ENCODE peak calls at places on chromosomes 3 and 15, in nine cellular contexts. One of them, this sample, is unnamed. For H3K4me1, the result is how much of the 10 kb centered on the place peaks cover.

GRCh38 chr3:12353796-12354505 is 65.1 kb downstream of the PPARG start:
- DNase-seq in effector memory CD4-positive, alpha-beta T cell: no peak
- DNase-seq in small intestine: peak
- DNase-seq in OCI-LY7: no peak
- DNase-seq in PC-9: no peak
- DNase-seq in lower lobe of right lung: no peak
- DNase-seq in esophagus squamous epithelium: no peak
- DNase-seq in uterus: no peak
- DNase-seq in CD4-positive, alpha-beta memory T cell: no peak
- DNase-seq in this sample: no peak

GRCh38 chr15:40789119-40789518 is 17.8 kb upstream of the ZFYVE19 start:
- DNase-seq in PC-9: no peak
- DNase-seq in uterus: no peak
- DNase-seq in OCI-LY7: no peak
- DNase-seq in esophagus squamous epithelium: no peak
- DNase-seq in small intestine: no peak
- DNase-seq in effector memory CD4-positive, alpha-beta T cell: no peak
- DNase-seq in CD4-positive, alpha-beta memory T cell: no peak
- DNase-seq in lower lobe of right lung: peak
- DNase-seq in this sample: no peak

GRCh38 chr3:160577551-160578195 is 12.3 kb upstream of the KPNA4 start:
- DNase-seq in esophagus squamous epithelium: no peak
- DNase-seq in OCI-LY7: no peak
- DNase-seq in uterus: no peak
- DNase-seq in effector memory CD4-positive, alpha-beta T cell: no peak
- DNase-seq in CD4-positive, alpha-beta memory T cell: no peak
- DNase-seq in lower lobe of right lung: no peak
- DNase-seq in small intestine: peak
- DNase-seq in PC-9: no peak
- DNase-seq in this sample: peak

GRCh38 chr3:48463703-48464102 is 17.2 kb downstream of the ATRIP start:
- DNase-seq in OCI-LY7: no peak
- DNase-seq in effector memory CD4-positive, alpha-beta T cell: no peak
- DNase-seq in esophagus squamous epithelium: no peak
- DNase-seq in PC-9: no peak
- DNase-seq in CD4-positive, alpha-beta memory T cell: no peak
- DNase-seq in small intestine: no peak
- DNase-seq in uterus: no peak
- DNase-seq in lower lobe of right lung: no peak
- DNase-seq in this sample: no peak

GRCh38 chr3:87495946-87496345 is 219.6 kb upstream of the POU1F1 start:
- DNase-seq in uterus: no peak
- DNase-seq in small intestine: no peak
- DNase-seq in effector memory CD4-positive, alpha-beta T cell: no peak
- DNase-seq in OCI-LY7: no peak
- DNase-seq in esophagus squamous epithelium: no peak
- DNase-seq in PC-9: no peak
- DNase-seq in CD4-positive, alpha-beta memory T cell: no peak
- DNase-seq in lower lobe of right lung: no peak
- DNase-seq in this sample: no peak

GRCh38 chr3:131960324-131960723 is 74.5 kb downstream of the CPNE4 start:
- DNase-seq in small intestine: peak
- DNase-seq in OCI-LY7: no peak
- DNase-seq in effector memory CD4-positive, alpha-beta T cell: no peak
- DNase-seq in PC-9: no peak
- DNase-seq in uterus: no peak
- DNase-seq in lower lobe of right lung: no peak
- DNase-seq in CD4-positive, alpha-beta memory T cell: no peak
- DNase-seq in esophagus squamous epithelium: no peak
- DNase-seq in this sample: peak

GRCh38 chr3:52444860-52445793 is at the start of gene SEMA3G:
- DNase-seq in CD4-positive, alpha-beta memory T cell: peak
- DNase-seq in lower lobe of right lung: peak
- DNase-seq in OCI-LY7: peak
- DNase-seq in PC-9: peak
- DNase-seq in esophagus squamous epithelium: no peak
- DNase-seq in small intestine: peak
- DNase-seq in effector memory CD4-positive, alpha-beta T cell: peak
- DNase-seq in uterus: no peak
- DNase-seq in this sample: peak

GRCh38 chr3:165852150-165852549 is 14.9 kb upstream of the BCHE start:
- DNase-seq in effector memory CD4-positive, alpha-beta T cell: no peak
- DNase-seq in PC-9: no peak
- DNase-seq in OCI-LY7: no peak
- DNase-seq in lower lobe of right lung: no peak
- DNase-seq in esophagus squamous epithelium: no peak
- DNase-seq in CD4-positive, alpha-beta memory T cell: no peak
- DNase-seq in uterus: no peak
- DNase-seq in small intestine: no peak
- DNase-seq in this sample: no peak

GRCh38 chr3:32621466-32621865 is 50.8 kb upstream of the DYNC1LI1 start:
- DNase-seq in lower lobe of right lung: no peak
- DNase-seq in CD4-positive, alpha-beta memory T cell: no peak
- DNase-seq in esophagus squamous epithelium: no peak
- DNase-seq in uterus: no peak
- DNase-seq in PC-9: no peak
- DNase-seq in small intestine: no peak
- DNase-seq in OCI-LY7: no peak
- DNase-seq in effector memory CD4-positive, alpha-beta T cell: no peak
- DNase-seq in this sample: no peak

GRCh38 chr15:48905870-48906269 is 27.9 kb downstream of the EID1 start:
- DNase-seq in CD4-positive, alpha-beta memory T cell: no peak
- DNase-seq in PC-9: no peak
- DNase-seq in uterus: no peak
- DNase-seq in effector memory CD4-positive, alpha-beta T cell: no peak
- DNase-seq in small intestine: no peak
- DNase-seq in OCI-LY7: no peak
- DNase-seq in lower lobe of right lung: no peak
- DNase-seq in esophagus squamous epithelium: no peak
- DNase-seq in this sample: no peak

GRCh38 chr3:88795502-88795901 is 311.9 kb upstream of the EPHA3 start:
- DNase-seq in uterus: no peak
- DNase-seq in esophagus squamous epithelium: no peak
- DNase-seq in small intestine: no peak
- DNase-seq in lower lobe of right lung: no peak
- DNase-seq in OCI-LY7: no peak
- DNase-seq in CD4-positive, alpha-beta memory T cell: no peak
- DNase-seq in effector memory CD4-positive, alpha-beta T cell: no peak
- DNase-seq in PC-9: no peak
- DNase-seq in this sample: no peak

GRCh38 chr3:174440350-174440716 is 418.8 kb upstream of the NAALADL2 start:
- DNase-seq in uterus: peak
- DNase-seq in small intestine: peak
- DNase-seq in effector memory CD4-positive, alpha-beta T cell: no peak
- DNase-seq in CD4-positive, alpha-beta memory T cell: no peak
- DNase-seq in PC-9: no peak
- DNase-seq in esophagus squamous epithelium: no peak
- DNase-seq in lower lobe of right lung: peak
- DNase-seq in OCI-LY7: peak
- DNase-seq in this sample: no peak

GRCh38 chr3:4417449-4417848 is 49.6 kb downstream of the SUMF1 start:
- DNase-seq in lower lobe of right lung: no peak
- DNase-seq in CD4-positive, alpha-beta memory T cell: no peak
- DNase-seq in uterus: no peak
- DNase-seq in small intestine: no peak
- DNase-seq in OCI-LY7: no peak
- DNase-seq in effector memory CD4-positive, alpha-beta T cell: no peak
- DNase-seq in PC-9: no peak
- DNase-seq in esophagus squamous epithelium: no peak
- DNase-seq in this sample: no peak

GRCh38 chr3:49793486-49794085 is 6.1 kb downstream of the CDHR4 start:
- DNase-seq in esophagus squamous epithelium: no peak
- DNase-seq in small intestine: no peak
- DNase-seq in PC-9: no peak
- DNase-seq in CD4-positive, alpha-beta memory T cell: no peak
- DNase-seq in lower lobe of right lung: no peak
- DNase-seq in effector memory CD4-positive, alpha-beta T cell: no peak
- DNase-seq in OCI-LY7: no peak
- DNase-seq in uterus: no peak
- DNase-seq in this sample: no peak

GRCh38 chr3:176633511-176633910 is 563.8 kb downstream of the TBL1XR1 start:
- DNase-seq in effector memory CD4-positive, alpha-beta T cell: no peak
- DNase-seq in small intestine: no peak
- DNase-seq in esophagus squamous epithelium: no peak
- DNase-seq in CD4-positive, alpha-beta memory T cell: no peak
- DNase-seq in uterus: no peak
- DNase-seq in PC-9: no peak
- DNase-seq in OCI-LY7: no peak
- DNase-seq in lower lobe of right lung: no peak
- DNase-seq in this sample: no peak

GRCh38 chr15:28903555-28903954 is 17.8 kb downstream of the APBA2 start:
- DNase-seq in small intestine: no peak
- DNase-seq in esophagus squamous epithelium: no peak
- DNase-seq in OCI-LY7: no peak
- DNase-seq in CD4-positive, alpha-beta memory T cell: no peak
- DNase-seq in PC-9: no peak
- DNase-seq in lower lobe of right lung: no peak
- DNase-seq in effector memory CD4-positive, alpha-beta T cell: no peak
- DNase-seq in uterus: no peak
- DNase-seq in this sample: no peak

GRCh38 chr3:179615458-179616173 is 11.0 kb downstream of the NDUFB5 start:
- DNase-seq in PC-9: no peak
- DNase-seq in esophagus squamous epithelium: no peak
- DNase-seq in uterus: no peak
- DNase-seq in CD4-positive, alpha-beta memory T cell: no peak
- DNase-seq in lower lobe of right lung: no peak
- DNase-seq in small intestine: no peak
- DNase-seq in effector memory CD4-positive, alpha-beta T cell: no peak
- DNase-seq in OCI-LY7: no peak
- DNase-seq in this sample: no peak

GRCh38 chr3:127172670-127173515 is 20.0 kb upstream of the PRR23E start:
- DNase-seq in esophagus squamous epithelium: no peak
- DNase-seq in OCI-LY7: no peak
- DNase-seq in small intestine: no peak
- DNase-seq in effector memory CD4-positive, alpha-beta T cell: no peak
- DNase-seq in lower lobe of right lung: no peak
- DNase-seq in PC-9: peak
- DNase-seq in CD4-positive, alpha-beta memory T cell: no peak
- DNase-seq in uterus: no peak
- DNase-seq in this sample: no peak

GRCh38 chr15:31365655-31366127 is 39.1 kb downstream of the KLF13 start:
- DNase-seq in esophagus squamous epithelium: peak
- DNase-seq in PC-9: no peak
- DNase-seq in uterus: peak
- DNase-seq in small intestine: peak
- DNase-seq in OCI-LY7: peak
- DNase-seq in effector memory CD4-positive, alpha-beta T cell: peak
- DNase-seq in lower lobe of right lung: peak
- DNase-seq in CD4-positive, alpha-beta memory T cell: peak
- DNase-seq in this sample: peak
- H3K4me1 ChIP-seq in esophagus squamous epithelium: half or more
- H3K4me1 ChIP-seq in PC-9: under half
- H3K4me1 ChIP-seq in uterus: under half
- H3K4me1 ChIP-seq in small intestine: under half
- H3K4me1 ChIP-seq in OCI-LY7: half or more
- H3K4me1 ChIP-seq in effector memory CD4-positive, alpha-beta T cell: half or more
- H3K4me1 ChIP-seq in lower lobe of right lung: half or more
- H3K4me1 ChIP-seq in CD4-positive, alpha-beta memory T cell: half or more
- H3K4me1 ChIP-seq in this sample: half or more

GRCh38 chr3:123641505-123641904 is 56.7 kb upstream of the HACD2 start:
- DNase-seq in OCI-LY7: no peak
- DNase-seq in effector memory CD4-positive, alpha-beta T cell: no peak
- DNase-seq in CD4-positive, alpha-beta memory T cell: no peak
- DNase-seq in PC-9: no peak
- DNase-seq in lower lobe of right lung: no peak
- DNase-seq in uterus: no peak
- DNase-seq in esophagus squamous epithelium: no peak
- DNase-seq in small intestine: no peak
- DNase-seq in this sample: no peak
- H3K27ac ChIP-seq in OCI-LY7: no peak
- H3K27ac ChIP-seq in effector memory CD4-positive, alpha-beta T cell: no peak
- H3K27ac ChIP-seq in CD4-positive, alpha-beta memory T cell: no peak
- H3K27ac ChIP-seq in PC-9: no peak
- H3K27ac ChIP-seq in lower lobe of right lung: no peak
- H3K27ac ChIP-seq in uterus: peak
- H3K27ac ChIP-seq in esophagus squamous epithelium: peak
- H3K27ac ChIP-seq in small intestine: peak
- H3K27ac ChIP-seq in this sample: no peak

DNA sequence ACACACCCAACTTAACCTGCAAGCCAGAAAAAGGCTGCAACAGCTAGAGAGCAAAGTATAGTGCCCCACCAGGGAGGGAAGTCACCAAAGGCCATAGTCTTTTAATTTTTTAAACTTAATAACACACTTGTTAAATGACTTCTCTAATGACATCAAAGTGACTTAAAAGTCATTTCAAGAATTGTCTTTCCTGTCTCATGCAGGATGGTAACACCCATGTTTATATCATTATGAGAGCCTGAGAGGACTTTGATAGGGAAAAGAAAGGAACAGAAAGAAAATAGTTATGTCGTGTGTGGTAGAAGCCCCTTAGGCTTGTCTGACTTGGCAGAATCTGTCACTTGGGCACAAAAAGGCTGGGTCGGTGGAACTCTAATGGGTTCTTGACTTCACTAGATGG is 57.9 kb upstream of the C2CD4B start:
- DNase-seq in effector memory CD4-positive, alpha-beta T cell: no peak
- DNase-seq in lower lobe of right lung: no peak
- DNase-seq in uterus: no peak
- DNase-seq in esophagus squamous epithelium: no peak
- DNase-seq in small intestine: no peak
- DNase-seq in OCI-LY7: no peak
- DNase-seq in CD4-positive, alpha-beta memory T cell: no peak
- DNase-seq in PC-9: no peak
- DNase-seq in this sample: no peak
- H3K4me3 ChIP-seq in effector memory CD4-positive, alpha-beta T cell: no peak
- H3K4me3 ChIP-seq in lower lobe of right lung: no peak
- H3K4me3 ChIP-seq in uterus: no peak
- H3K4me3 ChIP-seq in esophagus squamous epithelium: no peak
- H3K4me3 ChIP-seq in small intestine: no peak
- H3K4me3 ChIP-seq in OCI-LY7: no peak
- H3K4me3 ChIP-seq in CD4-positive, alpha-beta memory T cell: no peak
- H3K4me3 ChIP-seq in PC-9: no peak
- H3K4me3 ChIP-seq in this sample: no peak

GRCh38 chr3:16307832-16308531 is 43.0 kb downstream of the OXNAD1 start:
- DNase-seq in CD4-positive, alpha-beta memory T cell: no peak
- DNase-seq in esophagus squamous epithelium: no peak
- DNase-seq in OCI-LY7: no peak
- DNase-seq in effector memory CD4-positive, alpha-beta T cell: no peak
- DNase-seq in uterus: no peak
- DNase-seq in lower lobe of right lung: no peak
- DNase-seq in PC-9: no peak
- DNase-seq in small intestine: no peak
- DNase-seq in this sample: no peak

GRCh38 chr3:16309558-16309957 is 44.5 kb downstream of the OXNAD1 start:
- DNase-seq in effector memory CD4-positive, alpha-beta T cell: peak
- DNase-seq in PC-9: peak
- DNase-seq in lower lobe of right lung: no peak
- DNase-seq in OCI-LY7: no peak
- DNase-seq in uterus: no peak
- DNase-seq in esophagus squamous epithelium: no peak
- DNase-seq in small intestine: peak
- DNase-seq in CD4-positive, alpha-beta memory T cell: peak
- DNase-seq in this sample: peak

GRCh38 chr3:16305121-16305541 is 40.1 kb downstream of the OXNAD1 start:
- DNase-seq in effector memory CD4-positive, alpha-beta T cell: peak
- DNase-seq in CD4-positive, alpha-beta memory T cell: peak
- DNase-seq in small intestine: peak
- DNase-seq in uterus: no peak
- DNase-seq in lower lobe of right lung: no peak
- DNase-seq in esophagus squamous epithelium: no peak
- DNase-seq in PC-9: no peak
- DNase-seq in OCI-LY7: no peak
- DNase-seq in this sample: no peak

GRCh38 chr3:16311960-16312451 is 47.0 kb downstream of the OXNAD1 start:
- DNase-seq in PC-9: no peak
- DNase-seq in OCI-LY7: peak
- DNase-seq in CD4-positive, alpha-beta memory T cell: peak
- DNase-seq in effector memory CD4-positive, alpha-beta T cell: peak
- DNase-seq in small intestine: peak
- DNase-seq in uterus: no peak
- DNase-seq in lower lobe of right lung: no peak
- DNase-seq in esophagus squamous epithelium: no peak
- DNase-seq in this sample: peak

GRCh38 chr3:16308727-16309126 is 43.7 kb downstream of the OXNAD1 start:
- DNase-seq in effector memory CD4-positive, alpha-beta T cell: no peak
- DNase-seq in OCI-LY7: no peak
- DNase-seq in uterus: no peak
- DNase-seq in lower lobe of right lung: no peak
- DNase-seq in PC-9: no peak
- DNase-seq in esophagus squamous epithelium: no peak
- DNase-seq in CD4-positive, alpha-beta memory T cell: no peak
- DNase-seq in small intestine: no peak
- DNase-seq in this sample: no peak
- H3K4me1 ChIP-seq in effector memory CD4-positive, alpha-beta T cell: half or more
- H3K4me1 ChIP-seq in OCI-LY7: under half
- H3K4me1 ChIP-seq in uterus: under half
- H3K4me1 ChIP-seq in lower lobe of right lung: under half
- H3K4me1 ChIP-seq in PC-9: under half
- H3K4me1 ChIP-seq in esophagus squamous epithelium: under half
- H3K4me1 ChIP-seq in CD4-positive, alpha-beta memory T cell: half or more
- H3K4me1 ChIP-seq in small intestine: under half
- H3K4me1 ChIP-seq in this sample: under half